ENCODE peak calls at places on chromosomes 12 and 14, in five cellular contexts. H is GM12878, P is K562, C is HepG2, T is H1. W is an unnamed sample.

GRCh38 chr14:102924632-102925588 is 2.4 kb downstream of the AMN start:
- DNase-seq in T (no peak), C (no peak), H (no peak), P (peak), W (no peak)

GRCh38 chr12:29739279-29739991 is 44.3 kb downstream of the TMTC1 start:
- DNase-seq in H (no peak), P (no peak), C (no peak), T (no peak), W (no peak)

GRCh38 chr12:50282581-50283229 is 615 bp downstream of the LIMA1 start:
- DNase-seq in H (no peak), P (no peak), C (no peak), T (no peak), W (no peak)

GRCh38 chr12:20370001-20370381 is 1.7 kb downstream of the PDE3A start:
- DNase-seq in P (no peak), T (peak), H (no peak), C (no peak), W (peak)

GRCh38 chr12:99605-100004 is 33.0 kb downstream of the IQSEC3 start:
- DNase-seq in H (no peak), T (no peak), P (no peak), C (no peak), W (no peak)

GRCh38 chr12:91617830-91618229 is 435.2 kb upstream of the DCN start:
- DNase-seq in P (no peak), H (no peak), C (no peak), T (no peak), W (no peak)

GRCh38 chr14:61178226-61179060 is 102.7 kb downstream of the TMEM30B start:
- DNase-seq in T (no peak), C (peak), H (no peak), P (no peak), W (no peak)

GRCh38 chr14:70714055-70714550 is 72.4 kb downstream of the TTC9 start:
- DNase-seq in H (peak), T (peak), C (peak), P (peak), W (peak)

DNA sequence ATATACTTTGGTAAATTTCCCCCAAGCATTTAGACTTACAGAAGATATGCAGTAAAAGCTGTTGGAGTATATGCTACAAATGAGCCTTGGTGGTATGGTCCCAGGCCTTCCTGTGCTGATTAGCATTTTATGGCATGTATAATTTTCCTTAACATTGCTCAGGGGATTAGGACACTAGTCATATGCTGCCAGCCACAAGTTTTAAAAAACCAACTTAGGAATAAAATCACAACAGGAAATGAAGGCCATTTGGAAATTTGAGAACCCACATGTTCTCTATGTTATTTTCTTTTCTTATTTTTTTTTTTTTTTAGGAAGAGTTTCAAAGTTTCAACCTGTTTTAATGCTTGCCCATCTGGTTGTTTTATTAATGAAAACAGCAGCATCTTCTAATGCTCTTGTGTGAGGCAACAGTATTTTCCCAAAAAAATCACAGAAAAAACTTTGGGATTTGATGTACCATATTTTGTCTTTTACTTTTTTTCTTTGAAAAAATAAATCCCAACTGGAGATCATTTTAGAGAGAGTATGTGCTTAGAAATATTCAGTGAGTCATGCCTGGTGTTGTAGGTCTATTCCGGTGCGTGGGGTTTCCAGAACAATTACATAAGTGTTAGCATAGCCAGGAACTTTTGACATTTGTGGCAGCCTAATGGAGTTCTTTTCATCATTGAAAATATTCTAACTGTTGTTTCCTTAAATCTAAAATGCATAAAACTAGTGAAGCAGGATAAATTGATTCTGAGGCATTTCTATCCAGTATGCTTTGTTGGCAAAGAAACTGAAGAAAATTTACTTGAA is 21.7 kb upstream of the DUSP6 start:
- DNase-seq in H (no peak), P (no peak), T (no peak), C (no peak), W (no peak)
- TF ChIP-seq EP300 in H (no peak), P (no peak), T (no peak), C (no peak), W (peak)

GRCh38 chr12:26845057-26845666 is 12.2 kb upstream of the ITPR2 start:
- DNase-seq in H (no peak), C (peak), T (peak), P (no peak), W (peak)
- TF ChIP-seq SIN3A in H (no peak), C (no peak), T (no peak), P (no peak), W (no peak)

DNA sequence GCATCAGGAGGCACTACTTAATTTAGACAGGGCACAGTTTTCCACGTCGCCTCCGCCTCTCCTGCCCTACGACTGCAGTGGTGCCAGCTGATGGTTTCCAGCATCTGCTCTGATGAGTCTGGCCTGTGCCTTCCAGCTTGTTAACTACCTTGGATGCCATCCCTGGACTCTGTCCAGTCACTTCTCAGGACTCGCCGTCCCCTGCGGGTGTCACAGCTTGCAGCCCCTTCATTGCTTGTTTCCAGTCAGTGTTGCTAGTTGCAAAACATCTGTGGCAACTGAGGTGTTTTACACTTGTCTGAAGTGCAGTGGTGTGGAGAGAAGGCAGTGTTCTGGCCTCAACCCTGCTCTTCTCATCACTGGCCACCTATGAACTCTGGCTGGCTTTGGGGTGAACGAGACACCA is 8.2 kb downstream of the ADGRD1 start:
- DNase-seq in T (no peak), H (no peak), P (no peak), C (no peak), W (peak)
- TF ChIP-seq EP300 in T (no peak), H (no peak), P (no peak), C (no peak), W (no peak)

GRCh38 chr14:91250912-91251311 is 6.4 kb upstream of the GPR68 start:
- DNase-seq in P (no peak), T (no peak), C (no peak), H (no peak), W (no peak)
- TF ChIP-seq SIN3A in P (no peak), T (no peak), C (no peak), H (no peak), W (no peak)

DNA sequence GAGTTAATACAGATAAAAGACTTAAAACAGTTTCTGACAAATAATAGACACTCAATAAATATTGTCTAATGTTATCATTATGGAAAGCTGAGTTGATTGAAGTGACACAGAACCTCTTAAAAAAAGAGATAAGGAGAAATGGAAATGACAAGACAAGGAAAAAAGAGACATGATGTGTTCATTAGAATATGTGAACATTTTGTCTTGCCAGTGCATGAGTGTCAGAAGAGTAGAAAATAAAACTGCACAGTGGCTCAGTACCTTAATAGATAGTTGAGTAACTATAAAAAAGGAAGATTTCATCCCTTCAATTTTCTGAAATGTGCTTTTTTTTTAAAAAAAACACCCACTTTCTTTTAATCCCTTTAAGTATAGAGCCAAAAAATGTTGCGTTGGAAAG is 56.7 kb upstream of the ACSS3 start:
- DNase-seq in C (no peak), P (no peak), H (no peak), T (no peak), W (no peak)
- TF ChIP-seq EP300 in C (no peak), P (no peak), H (no peak), T (no peak), W (no peak)

GRCh38 chr12:102322254-102322653 is 124.6 kb upstream of the PMCH start:
- DNase-seq in H (no peak), T (no peak), P (no peak), C (no peak), W (no peak)
- TF ChIP-seq SIN3A in H (no peak), T (no peak), P (no peak), C (no peak), W (no peak)

GRCh38 chr14:32457213-32457920 is 128.3 kb downstream of the AKAP6 start:
- DNase-seq in H (no peak), T (no peak), C (no peak), P (no peak), W (peak)
- TF ChIP-seq EP300 in H (no peak), T (no peak), C (no peak), P (no peak), W (peak)

GRCh38 chr12:9112076-9112853 is 3.5 kb downstream of the A2M start:
- DNase-seq in H (no peak), C (no peak), P (no peak), T (no peak), W (no peak)
- TF ChIP-seq SIN3A in H (no peak), C (no peak), P (no peak), T (no peak), W (no peak)

DNA sequence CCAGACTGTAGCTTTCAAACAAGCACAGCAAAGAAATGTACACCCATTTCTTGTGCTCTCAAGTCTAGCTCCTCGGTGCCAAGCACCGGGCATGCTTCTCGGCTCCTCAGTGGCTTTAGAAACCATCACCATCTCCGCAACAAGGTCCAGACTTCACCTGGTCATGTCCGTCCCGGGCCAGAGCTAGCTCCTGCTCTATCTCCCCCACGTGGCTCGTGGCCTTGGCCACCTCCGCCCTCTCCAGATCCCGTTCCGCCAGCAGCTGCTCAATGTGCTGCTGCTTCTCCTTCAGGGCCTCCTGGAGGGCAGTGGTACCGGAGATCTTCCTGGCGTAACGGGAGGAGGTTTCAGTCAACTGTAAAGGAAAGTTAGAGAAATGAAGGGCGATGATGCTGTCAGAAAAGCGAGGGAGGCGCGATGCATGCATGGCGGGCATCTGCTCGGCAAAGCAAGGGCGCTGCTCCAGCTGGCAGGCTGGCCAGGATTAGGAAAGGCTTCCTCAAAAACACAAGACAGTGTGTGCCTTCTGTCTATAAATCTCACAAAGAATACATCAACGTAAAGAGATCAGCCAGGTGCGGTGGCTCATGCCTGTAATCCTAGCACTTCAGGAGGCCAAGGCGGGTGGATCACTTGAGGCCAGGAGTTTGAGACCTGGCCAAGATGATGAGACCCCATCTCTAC is 67.4 kb downstream of the CLIP1 start:
- DNase-seq in P (no peak), C (no peak), H (no peak), T (no peak), W (no peak)
- TF ChIP-seq EP300 in P (no peak), C (no peak), H (no peak), T (no peak), W (no peak)

W was measured in SK-N-SH.